ENCODE peak calls at places on chromosomes 3 and 15, in five cellular contexts. One of them, this sample, is unnamed.
A peak's percentile ranks its signal among the peaks of the same experiment; 100 is the strongest.

GRCh38 chr15:85417276-85417675 is 36.9 kb downstream of the AKAP13 start:
- DNase-seq in activated T-cell treated with anti-CD3 and anti-CD28 coated beads, Interleukin-2, amount 50 U/mL, for 72 hours: no peak
- DNase-seq in amniotic stem cell: no peak
- DNase-seq in dorsolateral prefrontal cortex: no peak
- DNase-seq in NCI-H2029: no peak
- DNase-seq in this sample: no peak

GRCh38 chr3:169863458-169863899 is 6.3 kb downstream of the LRRC31 start:
- DNase-seq in activated T-cell treated with anti-CD3 and anti-CD28 coated beads, Interleukin-2, amount 50 U/mL, for 72 hours: peak; percentile 70
- DNase-seq in dorsolateral prefrontal cortex: no peak
- DNase-seq in amniotic stem cell: peak; percentile 44
- DNase-seq in NCI-H2029: peak; percentile 69
- DNase-seq in this sample: peak; percentile 84

GRCh38 chr3:194686816-194687637 is 1.3 kb downstream of the FAM43A start:
- DNase-seq in dorsolateral prefrontal cortex: no peak
- DNase-seq in NCI-H2029: no peak
- DNase-seq in amniotic stem cell: no peak
- DNase-seq in activated T-cell treated with anti-CD3 and anti-CD28 coated beads, Interleukin-2, amount 50 U/mL, for 72 hours: peak; percentile 39
- DNase-seq in this sample: peak; percentile 76

GRCh38 chr3:124701687-124702086 is 28.6 kb upstream of the UMPS start:
- DNase-seq in amniotic stem cell: peak; percentile 35
- DNase-seq in NCI-H2029: no peak
- DNase-seq in activated T-cell treated with anti-CD3 and anti-CD28 coated beads, Interleukin-2, amount 50 U/mL, for 72 hours: no peak
- DNase-seq in dorsolateral prefrontal cortex: no peak
- DNase-seq in this sample: no peak

GRCh38 chr3:186825294-186825821 is 17.2 kb upstream of the ADIPOQ start:
- DNase-seq in amniotic stem cell: no peak
- DNase-seq in NCI-H2029: no peak
- DNase-seq in activated T-cell treated with anti-CD3 and anti-CD28 coated beads, Interleukin-2, amount 50 U/mL, for 72 hours: peak; percentile 51
- DNase-seq in dorsolateral prefrontal cortex: peak; percentile 83
- DNase-seq in this sample: peak; percentile 74

GRCh38 chr3:100295089-100295488 is 34.3 kb downstream of the TBC1D23 start:
- DNase-seq in NCI-H2029: no peak
- DNase-seq in amniotic stem cell: no peak
- DNase-seq in activated T-cell treated with anti-CD3 and anti-CD28 coated beads, Interleukin-2, amount 50 U/mL, for 72 hours: no peak
- DNase-seq in dorsolateral prefrontal cortex: no peak
- DNase-seq in this sample: no peak

GRCh38 chr3:126621171-126621570 is 33.8 kb downstream of the TXNRD3 start:
- DNase-seq in amniotic stem cell: no peak
- DNase-seq in dorsolateral prefrontal cortex: no peak
- DNase-seq in activated T-cell treated with anti-CD3 and anti-CD28 coated beads, Interleukin-2, amount 50 U/mL, for 72 hours: no peak
- DNase-seq in NCI-H2029: no peak
- DNase-seq in this sample: no peak

GRCh38 chr3:46544771-46545503 is 21.2 kb downstream of the LRRC2 start:
- DNase-seq in activated T-cell treated with anti-CD3 and anti-CD28 coated beads, Interleukin-2, amount 50 U/mL, for 72 hours: no peak
- DNase-seq in amniotic stem cell: no peak
- DNase-seq in dorsolateral prefrontal cortex: no peak
- DNase-seq in NCI-H2029: no peak
- DNase-seq in this sample: peak; percentile 52

GRCh38 chr3:184802150-184802549 is 9.8 kb upstream of the VPS8 start:
- DNase-seq in NCI-H2029: no peak
- DNase-seq in activated T-cell treated with anti-CD3 and anti-CD28 coated beads, Interleukin-2, amount 50 U/mL, for 72 hours: no peak
- DNase-seq in dorsolateral prefrontal cortex: no peak
- DNase-seq in amniotic stem cell: no peak
- DNase-seq in this sample: no peak

GRCh38 chr15:74960286-74960685 is 3.7 kb upstream of the RPP25 start:
- DNase-seq in amniotic stem cell: no peak
- DNase-seq in NCI-H2029: no peak
- DNase-seq in activated T-cell treated with anti-CD3 and anti-CD28 coated beads, Interleukin-2, amount 50 U/mL, for 72 hours: no peak
- DNase-seq in dorsolateral prefrontal cortex: no peak
- DNase-seq in this sample: no peak

GRCh38 chr3:171459942-171460225 is 321 bp downstream of the TNIK start:
- DNase-seq in activated T-cell treated with anti-CD3 and anti-CD28 coated beads, Interleukin-2, amount 50 U/mL, for 72 hours: no peak
- DNase-seq in NCI-H2029: peak; percentile 54
- DNase-seq in dorsolateral prefrontal cortex: no peak
- DNase-seq in amniotic stem cell: no peak
- DNase-seq in this sample: no peak

GRCh38 chr15:29612701-29613100 is 209.6 kb downstream of the TJP1 start:
- DNase-seq in dorsolateral prefrontal cortex: no peak
- DNase-seq in NCI-H2029: no peak
- DNase-seq in amniotic stem cell: no peak
- DNase-seq in activated T-cell treated with anti-CD3 and anti-CD28 coated beads, Interleukin-2, amount 50 U/mL, for 72 hours: no peak
- DNase-seq in this sample: peak; percentile 3

GRCh38 chr3:105807701-105808100 is 61.1 kb downstream of the CBLB start:
- DNase-seq in NCI-H2029: no peak
- DNase-seq in activated T-cell treated with anti-CD3 and anti-CD28 coated beads, Interleukin-2, amount 50 U/mL, for 72 hours: no peak
- DNase-seq in amniotic stem cell: no peak
- DNase-seq in dorsolateral prefrontal cortex: no peak
- DNase-seq in this sample: no peak

GRCh38 chr3:49180116-49180515 is 8.7 kb downstream of the KLHDC8B start:
- DNase-seq in activated T-cell treated with anti-CD3 and anti-CD28 coated beads, Interleukin-2, amount 50 U/mL, for 72 hours: no peak
- DNase-seq in NCI-H2029: no peak
- DNase-seq in amniotic stem cell: no peak
- DNase-seq in dorsolateral prefrontal cortex: no peak
- DNase-seq in this sample: no peak

GRCh38 chr3:185757176-185757575 is 67.7 kb downstream of the IGF2BP2 start:
- DNase-seq in amniotic stem cell: no peak
- DNase-seq in dorsolateral prefrontal cortex: no peak
- DNase-seq in activated T-cell treated with anti-CD3 and anti-CD28 coated beads, Interleukin-2, amount 50 U/mL, for 72 hours: no peak
- DNase-seq in NCI-H2029: no peak
- DNase-seq in this sample: no peak

GRCh38 chr3:143716731-143717130 is 131.5 kb downstream of the SLC9A9 start:
- DNase-seq in amniotic stem cell: no peak
- DNase-seq in dorsolateral prefrontal cortex: no peak
- DNase-seq in NCI-H2029: no peak
- DNase-seq in activated T-cell treated with anti-CD3 and anti-CD28 coated beads, Interleukin-2, amount 50 U/mL, for 72 hours: no peak
- DNase-seq in this sample: no peak

GRCh38 chr3:88031543-88032148 is 27.2 kb downstream of the CGGBP1 start:
- DNase-seq in NCI-H2029: peak; percentile 33
- DNase-seq in activated T-cell treated with anti-CD3 and anti-CD28 coated beads, Interleukin-2, amount 50 U/mL, for 72 hours: peak; percentile 18
- DNase-seq in dorsolateral prefrontal cortex: no peak
- DNase-seq in amniotic stem cell: no peak
- DNase-seq in this sample: peak; percentile 2

GRCh38 chr15:101488300-101489164 is 975 bp downstream of the PCSK6 start:
- DNase-seq in NCI-H2029: no peak
- DNase-seq in dorsolateral prefrontal cortex: no peak
- DNase-seq in activated T-cell treated with anti-CD3 and anti-CD28 coated beads, Interleukin-2, amount 50 U/mL, for 72 hours: no peak
- DNase-seq in amniotic stem cell: no peak
- DNase-seq in this sample: peak; percentile 44

GRCh38 chr3:157999246-157999645 is 107.0 kb downstream of the SHOX2 start:
- DNase-seq in NCI-H2029: peak; percentile 70
- DNase-seq in amniotic stem cell: no peak
- DNase-seq in activated T-cell treated with anti-CD3 and anti-CD28 coated beads, Interleukin-2, amount 50 U/mL, for 72 hours: no peak
- DNase-seq in dorsolateral prefrontal cortex: no peak
- DNase-seq in this sample: no peak

GRCh38 chr3:45527727-45528126 is 66.8 kb upstream of the LIMD1 start:
- DNase-seq in activated T-cell treated with anti-CD3 and anti-CD28 coated beads, Interleukin-2, amount 50 U/mL, for 72 hours: no peak
- DNase-seq in dorsolateral prefrontal cortex: no peak
- DNase-seq in NCI-H2029: no peak
- DNase-seq in amniotic stem cell: no peak
- DNase-seq in this sample: no peak

GRCh38 chr3:163543558-163544189 is 1534.6 kb downstream of the SI start:
- DNase-seq in activated T-cell treated with anti-CD3 and anti-CD28 coated beads, Interleukin-2, amount 50 U/mL, for 72 hours: no peak
- DNase-seq in dorsolateral prefrontal cortex: no peak
- DNase-seq in amniotic stem cell: no peak
- DNase-seq in NCI-H2029: no peak
- DNase-seq in this sample: no peak